ENCODE peak calls at places on chromosome 22, in nine cellular contexts. One of them, this sample, is unnamed.

GRCh38 chr22:36252754-36253522 is at the start of gene APOL1:
- DNase-seq in fibroblast of the conjunctiva: no peak
- DNase-seq in left lobe of liver: no peak
- DNase-seq in NCI-H1930: no peak
- DNase-seq in memory B cell: peak
- DNase-seq in GM03348: peak
- DNase-seq in stimulated activated CD4-positive, alpha-beta T cell treated with anti-CD3 and anti-CD28 coated beads, TNF-alpha, amount 100 ng/mL, for 1 hour: peak
- DNase-seq in frontal cortex: no peak
- DNase-seq in kidney tubule cell: peak
- DNase-seq in this sample: peak

GRCh38 chr22:41261541-41262249 is 21.0 kb upstream of the CHADL start:
- DNase-seq in NCI-H1930: no peak
- DNase-seq in stimulated activated CD4-positive, alpha-beta T cell treated with anti-CD3 and anti-CD28 coated beads, TNF-alpha, amount 100 ng/mL, for 1 hour: no peak
- DNase-seq in frontal cortex: no peak
- DNase-seq in fibroblast of the conjunctiva: no peak
- DNase-seq in GM03348: no peak
- DNase-seq in left lobe of liver: no peak
- DNase-seq in kidney tubule cell: no peak
- DNase-seq in memory B cell: no peak
- DNase-seq in this sample: no peak

GRCh38 chr22:41974691-41975290 is 5.5 kb downstream of the SEPTIN3 start:
- DNase-seq in memory B cell: no peak
- DNase-seq in left lobe of liver: no peak
- DNase-seq in frontal cortex: no peak
- DNase-seq in kidney tubule cell: peak
- DNase-seq in NCI-H1930: no peak
- DNase-seq in fibroblast of the conjunctiva: no peak
- DNase-seq in stimulated activated CD4-positive, alpha-beta T cell treated with anti-CD3 and anti-CD28 coated beads, TNF-alpha, amount 100 ng/mL, for 1 hour: no peak
- DNase-seq in GM03348: no peak
- DNase-seq in this sample: no peak

GRCh38 chr22:37431811-37432707 is 4.8 kb upstream of the ELFN2 start:
- DNase-seq in kidney tubule cell: peak
- DNase-seq in frontal cortex: no peak
- DNase-seq in GM03348: peak
- DNase-seq in memory B cell: no peak
- DNase-seq in left lobe of liver: no peak
- DNase-seq in stimulated activated CD4-positive, alpha-beta T cell treated with anti-CD3 and anti-CD28 coated beads, TNF-alpha, amount 100 ng/mL, for 1 hour: no peak
- DNase-seq in NCI-H1930: no peak
- DNase-seq in fibroblast of the conjunctiva: peak
- DNase-seq in this sample: peak

GRCh38 chr22:41437198-41437597 is 9.4 kb downstream of the TOB2 start:
- DNase-seq in stimulated activated CD4-positive, alpha-beta T cell treated with anti-CD3 and anti-CD28 coated beads, TNF-alpha, amount 100 ng/mL, for 1 hour: no peak
- DNase-seq in GM03348: no peak
- DNase-seq in NCI-H1930: no peak
- DNase-seq in fibroblast of the conjunctiva: no peak
- DNase-seq in left lobe of liver: no peak
- DNase-seq in frontal cortex: no peak
- DNase-seq in memory B cell: no peak
- DNase-seq in kidney tubule cell: no peak
- DNase-seq in this sample: no peak

GRCh38 chr22:21651521-21652009 is 9.5 kb downstream of the SDF2L1 start:
- DNase-seq in stimulated activated CD4-positive, alpha-beta T cell treated with anti-CD3 and anti-CD28 coated beads, TNF-alpha, amount 100 ng/mL, for 1 hour: no peak
- DNase-seq in kidney tubule cell: no peak
- DNase-seq in NCI-H1930: no peak
- DNase-seq in GM03348: no peak
- DNase-seq in fibroblast of the conjunctiva: no peak
- DNase-seq in memory B cell: no peak
- DNase-seq in left lobe of liver: no peak
- DNase-seq in frontal cortex: no peak
- DNase-seq in this sample: peak

GRCh38 chr22:29733362-29734322 is 13.8 kb downstream of the CABP7 start:
- DNase-seq in NCI-H1930: no peak
- DNase-seq in left lobe of liver: no peak
- DNase-seq in frontal cortex: no peak
- DNase-seq in kidney tubule cell: peak
- DNase-seq in GM03348: no peak
- DNase-seq in memory B cell: no peak
- DNase-seq in fibroblast of the conjunctiva: no peak
- DNase-seq in stimulated activated CD4-positive, alpha-beta T cell treated with anti-CD3 and anti-CD28 coated beads, TNF-alpha, amount 100 ng/mL, for 1 hour: no peak
- DNase-seq in this sample: no peak

GRCh38 chr22:40345801-40346177 is 511 bp upstream of the ADSL start:
- DNase-seq in memory B cell: peak
- DNase-seq in fibroblast of the conjunctiva: no peak
- DNase-seq in stimulated activated CD4-positive, alpha-beta T cell treated with anti-CD3 and anti-CD28 coated beads, TNF-alpha, amount 100 ng/mL, for 1 hour: no peak
- DNase-seq in kidney tubule cell: peak
- DNase-seq in frontal cortex: no peak
- DNase-seq in left lobe of liver: no peak
- DNase-seq in NCI-H1930: peak
- DNase-seq in GM03348: peak
- DNase-seq in this sample: peak

GRCh38 chr22:30279389-30279788 is 9.9 kb downstream of the CASTOR1 start:
- DNase-seq in GM03348: peak
- DNase-seq in stimulated activated CD4-positive, alpha-beta T cell treated with anti-CD3 and anti-CD28 coated beads, TNF-alpha, amount 100 ng/mL, for 1 hour: no peak
- DNase-seq in fibroblast of the conjunctiva: no peak
- DNase-seq in kidney tubule cell: no peak
- DNase-seq in frontal cortex: no peak
- DNase-seq in NCI-H1930: no peak
- DNase-seq in memory B cell: no peak
- DNase-seq in left lobe of liver: no peak
- DNase-seq in this sample: no peak

GRCh38 chr22:44574057-44574456 is 76.0 kb upstream of the RTL6 start:
- DNase-seq in NCI-H1930: no peak
- DNase-seq in frontal cortex: no peak
- DNase-seq in kidney tubule cell: peak
- DNase-seq in left lobe of liver: peak
- DNase-seq in memory B cell: no peak
- DNase-seq in GM03348: peak
- DNase-seq in stimulated activated CD4-positive, alpha-beta T cell treated with anti-CD3 and anti-CD28 coated beads, TNF-alpha, amount 100 ng/mL, for 1 hour: no peak
- DNase-seq in fibroblast of the conjunctiva: peak
- DNase-seq in this sample: peak

GRCh38 chr22:17411213-17411612 is 42.0 kb downstream of the CECR2 start:
- DNase-seq in memory B cell: no peak
- DNase-seq in GM03348: no peak
- DNase-seq in NCI-H1930: no peak
- DNase-seq in kidney tubule cell: no peak
- DNase-seq in fibroblast of the conjunctiva: no peak
- DNase-seq in left lobe of liver: no peak
- DNase-seq in frontal cortex: peak
- DNase-seq in stimulated activated CD4-positive, alpha-beta T cell treated with anti-CD3 and anti-CD28 coated beads, TNF-alpha, amount 100 ng/mL, for 1 hour: no peak
- DNase-seq in this sample: no peak

GRCh38 chr22:33325232-33326004 is 267.2 kb upstream of the SYN3 start:
- DNase-seq in stimulated activated CD4-positive, alpha-beta T cell treated with anti-CD3 and anti-CD28 coated beads, TNF-alpha, amount 100 ng/mL, for 1 hour: no peak
- DNase-seq in left lobe of liver: no peak
- DNase-seq in kidney tubule cell: peak
- DNase-seq in NCI-H1930: no peak
- DNase-seq in fibroblast of the conjunctiva: no peak
- DNase-seq in memory B cell: peak
- DNase-seq in frontal cortex: no peak
- DNase-seq in GM03348: no peak
- DNase-seq in this sample: no peak

GRCh38 chr22:38788417-38788816 is 5.5 kb downstream of the DNAL4 start:
- DNase-seq in GM03348: peak
- DNase-seq in fibroblast of the conjunctiva: peak
- DNase-seq in kidney tubule cell: peak
- DNase-seq in memory B cell: no peak
- DNase-seq in frontal cortex: no peak
- DNase-seq in NCI-H1930: no peak
- DNase-seq in left lobe of liver: no peak
- DNase-seq in stimulated activated CD4-positive, alpha-beta T cell treated with anti-CD3 and anti-CD28 coated beads, TNF-alpha, amount 100 ng/mL, for 1 hour: no peak
- DNase-seq in this sample: no peak

GRCh38 chr22:35308480-35308945 is 8.8 kb downstream of the TOM1 start:
- DNase-seq in stimulated activated CD4-positive, alpha-beta T cell treated with anti-CD3 and anti-CD28 coated beads, TNF-alpha, amount 100 ng/mL, for 1 hour: no peak
- DNase-seq in kidney tubule cell: no peak
- DNase-seq in left lobe of liver: no peak
- DNase-seq in frontal cortex: no peak
- DNase-seq in memory B cell: no peak
- DNase-seq in fibroblast of the conjunctiva: no peak
- DNase-seq in GM03348: no peak
- DNase-seq in NCI-H1930: no peak
- DNase-seq in this sample: no peak

GRCh38 chr22:22773979-22774738 is 113.5 kb upstream of the IGLL5 start:
- DNase-seq in kidney tubule cell: no peak
- DNase-seq in stimulated activated CD4-positive, alpha-beta T cell treated with anti-CD3 and anti-CD28 coated beads, TNF-alpha, amount 100 ng/mL, for 1 hour: no peak
- DNase-seq in left lobe of liver: no peak
- DNase-seq in memory B cell: no peak
- DNase-seq in fibroblast of the conjunctiva: no peak
- DNase-seq in GM03348: no peak
- DNase-seq in NCI-H1930: no peak
- DNase-seq in frontal cortex: no peak
- DNase-seq in this sample: no peak

GRCh38 chr22:46537946-46538815 is 761 bp upstream of the CELSR1 start:
- DNase-seq in frontal cortex: no peak
- DNase-seq in NCI-H1930: no peak
- DNase-seq in fibroblast of the conjunctiva: no peak
- DNase-seq in GM03348: peak
- DNase-seq in stimulated activated CD4-positive, alpha-beta T cell treated with anti-CD3 and anti-CD28 coated beads, TNF-alpha, amount 100 ng/mL, for 1 hour: no peak
- DNase-seq in left lobe of liver: no peak
- DNase-seq in kidney tubule cell: peak
- DNase-seq in memory B cell: no peak
- DNase-seq in this sample: no peak

GRCh38 chr22:19571207-19571795 is 47.1 kb upstream of the CLDN5 start:
- DNase-seq in fibroblast of the conjunctiva: no peak
- DNase-seq in NCI-H1930: no peak
- DNase-seq in left lobe of liver: no peak
- DNase-seq in memory B cell: no peak
- DNase-seq in frontal cortex: no peak
- DNase-seq in kidney tubule cell: no peak
- DNase-seq in GM03348: no peak
- DNase-seq in stimulated activated CD4-positive, alpha-beta T cell treated with anti-CD3 and anti-CD28 coated beads, TNF-alpha, amount 100 ng/mL, for 1 hour: no peak
- DNase-seq in this sample: no peak

GRCh38 chr22:17972385-17973181 is 51.8 kb downstream of the MICAL3 start:
- DNase-seq in fibroblast of the conjunctiva: peak
- DNase-seq in frontal cortex: no peak
- DNase-seq in memory B cell: no peak
- DNase-seq in left lobe of liver: peak
- DNase-seq in kidney tubule cell: peak
- DNase-seq in stimulated activated CD4-positive, alpha-beta T cell treated with anti-CD3 and anti-CD28 coated beads, TNF-alpha, amount 100 ng/mL, for 1 hour: no peak
- DNase-seq in GM03348: peak
- DNase-seq in NCI-H1930: no peak
- DNase-seq in this sample: no peak

GRCh38 chr22:22345781-22346180 is 101.2 kb downstream of the VPREB1 start:
- DNase-seq in left lobe of liver: no peak
- DNase-seq in stimulated activated CD4-positive, alpha-beta T cell treated with anti-CD3 and anti-CD28 coated beads, TNF-alpha, amount 100 ng/mL, for 1 hour: no peak
- DNase-seq in kidney tubule cell: no peak
- DNase-seq in NCI-H1930: no peak
- DNase-seq in frontal cortex: no peak
- DNase-seq in fibroblast of the conjunctiva: no peak
- DNase-seq in memory B cell: no peak
- DNase-seq in GM03348: no peak
- DNase-seq in this sample: no peak

GRCh38 chr22:46336119-46337078 is 885 bp downstream of the TRMU start:
- DNase-seq in stimulated activated CD4-positive, alpha-beta T cell treated with anti-CD3 and anti-CD28 coated beads, TNF-alpha, amount 100 ng/mL, for 1 hour: no peak
- DNase-seq in left lobe of liver: no peak
- DNase-seq in NCI-H1930: no peak
- DNase-seq in fibroblast of the conjunctiva: no peak
- DNase-seq in memory B cell: no peak
- DNase-seq in frontal cortex: no peak
- DNase-seq in kidney tubule cell: peak
- DNase-seq in GM03348: peak
- DNase-seq in this sample: peak

GRCh38 chr22:23072035-23072910 is 2.0 kb downstream of the GNAZ start:
- DNase-seq in GM03348: no peak
- DNase-seq in left lobe of liver: no peak
- DNase-seq in stimulated activated CD4-positive, alpha-beta T cell treated with anti-CD3 and anti-CD28 coated beads, TNF-alpha, amount 100 ng/mL, for 1 hour: no peak
- DNase-seq in fibroblast of the conjunctiva: no peak
- DNase-seq in frontal cortex: no peak
- DNase-seq in NCI-H1930: no peak
- DNase-seq in kidney tubule cell: peak
- DNase-seq in memory B cell: no peak
- DNase-seq in this sample: no peak

GRCh38 chr22:17785185-17786184 is 11.2 kb upstream of the BID start:
- DNase-seq in stimulated activated CD4-positive, alpha-beta T cell treated with anti-CD3 and anti-CD28 coated beads, TNF-alpha, amount 100 ng/mL, for 1 hour: peak
- DNase-seq in fibroblast of the conjunctiva: no peak
- DNase-seq in kidney tubule cell: peak
- DNase-seq in NCI-H1930: no peak
- DNase-seq in memory B cell: peak
- DNase-seq in left lobe of liver: peak
- DNase-seq in frontal cortex: no peak
- DNase-seq in GM03348: peak
- DNase-seq in this sample: peak

GRCh38 chr22:20223421-20224245 is 44.5 kb downstream of the RTN4R start:
- DNase-seq in left lobe of liver: no peak
- DNase-seq in NCI-H1930: no peak
- DNase-seq in stimulated activated CD4-positive, alpha-beta T cell treated with anti-CD3 and anti-CD28 coated beads, TNF-alpha, amount 100 ng/mL, for 1 hour: no peak
- DNase-seq in memory B cell: no peak
- DNase-seq in GM03348: no peak
- DNase-seq in fibroblast of the conjunctiva: no peak
- DNase-seq in kidney tubule cell: no peak
- DNase-seq in frontal cortex: no peak
- DNase-seq in this sample: no peak

GRCh38 chr22:43750751-43751150 is 61.4 kb downstream of the EFCAB6 start:
- DNase-seq in fibroblast of the conjunctiva: no peak
- DNase-seq in GM03348: no peak
- DNase-seq in left lobe of liver: no peak
- DNase-seq in NCI-H1930: no peak
- DNase-seq in kidney tubule cell: no peak
- DNase-seq in frontal cortex: no peak
- DNase-seq in stimulated activated CD4-positive, alpha-beta T cell treated with anti-CD3 and anti-CD28 coated beads, TNF-alpha, amount 100 ng/mL, for 1 hour: no peak
- DNase-seq in memory B cell: no peak
- DNase-seq in this sample: peak

GRCh38 chr22:22210375-22210774 is 34.2 kb upstream of the VPREB1 start:
- DNase-seq in frontal cortex: no peak
- DNase-seq in stimulated activated CD4-positive, alpha-beta T cell treated with anti-CD3 and anti-CD28 coated beads, TNF-alpha, amount 100 ng/mL, for 1 hour: no peak
- DNase-seq in left lobe of liver: no peak
- DNase-seq in kidney tubule cell: peak
- DNase-seq in NCI-H1930: no peak
- DNase-seq in memory B cell: no peak
- DNase-seq in fibroblast of the conjunctiva: no peak
- DNase-seq in GM03348: peak
- DNase-seq in this sample: peak

GRCh38 chr22:36026741-36027140 is 1.9 kb downstream of the RBFOX2 start:
- DNase-seq in stimulated activated CD4-positive, alpha-beta T cell treated with anti-CD3 and anti-CD28 coated beads, TNF-alpha, amount 100 ng/mL, for 1 hour: no peak
- DNase-seq in memory B cell: no peak
- DNase-seq in left lobe of liver: no peak
- DNase-seq in kidney tubule cell: peak
- DNase-seq in GM03348: peak
- DNase-seq in frontal cortex: no peak
- DNase-seq in NCI-H1930: no peak
- DNase-seq in fibroblast of the conjunctiva: no peak
- DNase-seq in this sample: no peak

GRCh38 chr22:39364646-39365405 is 15.0 kb downstream of the SYNGR1 start:
- DNase-seq in GM03348: peak
- DNase-seq in left lobe of liver: no peak
- DNase-seq in kidney tubule cell: peak
- DNase-seq in memory B cell: no peak
- DNase-seq in frontal cortex: no peak
- DNase-seq in fibroblast of the conjunctiva: no peak
- DNase-seq in NCI-H1930: no peak
- DNase-seq in stimulated activated CD4-positive, alpha-beta T cell treated with anti-CD3 and anti-CD28 coated beads, TNF-alpha, amount 100 ng/mL, for 1 hour: no peak
- DNase-seq in this sample: no peak

GRCh38 chr22:41976070-41976901 is 7.0 kb downstream of the SEPTIN3 start:
- DNase-seq in kidney tubule cell: no peak
- DNase-seq in GM03348: peak
- DNase-seq in memory B cell: no peak
- DNase-seq in left lobe of liver: peak
- DNase-seq in fibroblast of the conjunctiva: no peak
- DNase-seq in frontal cortex: peak
- DNase-seq in stimulated activated CD4-positive, alpha-beta T cell treated with anti-CD3 and anti-CD28 coated beads, TNF-alpha, amount 100 ng/mL, for 1 hour: no peak
- DNase-seq in NCI-H1930: peak
- DNase-seq in this sample: peak

GRCh38 chr22:21444701-21445436 is 22.3 kb upstream of the TMEM191C start:
- DNase-seq in stimulated activated CD4-positive, alpha-beta T cell treated with anti-CD3 and anti-CD28 coated beads, TNF-alpha, amount 100 ng/mL, for 1 hour: no peak
- DNase-seq in GM03348: no peak
- DNase-seq in left lobe of liver: peak
- DNase-seq in kidney tubule cell: no peak
- DNase-seq in frontal cortex: no peak
- DNase-seq in fibroblast of the conjunctiva: no peak
- DNase-seq in NCI-H1930: no peak
- DNase-seq in memory B cell: no peak
- DNase-seq in this sample: peak

GRCh38 chr22:44133161-44133560 is 47.6 kb upstream of the PARVG start:
- DNase-seq in kidney tubule cell: no peak
- DNase-seq in memory B cell: no peak
- DNase-seq in GM03348: peak
- DNase-seq in stimulated activated CD4-positive, alpha-beta T cell treated with anti-CD3 and anti-CD28 coated beads, TNF-alpha, amount 100 ng/mL, for 1 hour: no peak
- DNase-seq in frontal cortex: no peak
- DNase-seq in fibroblast of the conjunctiva: peak
- DNase-seq in NCI-H1930: no peak
- DNase-seq in left lobe of liver: no peak
- DNase-seq in this sample: no peak

GRCh38 chr22:49957826-49958461 is 2.6 kb upstream of the PIM3 start:
- DNase-seq in GM03348: no peak
- DNase-seq in kidney tubule cell: no peak
- DNase-seq in stimulated activated CD4-positive, alpha-beta T cell treated with anti-CD3 and anti-CD28 coated beads, TNF-alpha, amount 100 ng/mL, for 1 hour: no peak
- DNase-seq in fibroblast of the conjunctiva: no peak
- DNase-seq in frontal cortex: no peak
- DNase-seq in left lobe of liver: no peak
- DNase-seq in memory B cell: no peak
- DNase-seq in NCI-H1930: no peak
- DNase-seq in this sample: no peak

This sample was measured in activated CD8-positive, alpha-beta memory T cell treated with anti-CD3 and anti-CD28 coated beads, Interleukin-2, amount 10 ng/mL, durations not matched to agents 7 days and 5 days.